ENCODE peak calls at places on chromosomes 1 and 21, in four cellular contexts. J is stimulated activated CD8-positive, alpha-beta memory T cell treated with anti-CD3 and anti-CD28 coated beads, Interleukin-4, amount 100 ng/mL, for 1 hour; L is GDM1; M is A549. Q is an unnamed sample.

GRCh38 chr1:184469391-184469790 is 82.6 kb downstream of the C1orf21 start:
- DNase-seq in J (no peak), L (no peak), M (no peak), Q (no peak)

GRCh38 chr1:247746391-247746935 is 1.5 kb downstream of the OR14A2 start:
- DNase-seq in M (no peak), L (no peak), J (no peak), Q (no peak)

GRCh38 chr1:162080472-162081015 is 11.1 kb downstream of the NOS1AP start:
- DNase-seq in M (no peak), L (no peak), J (no peak), Q (no peak)

GRCh38 chr1:74420497-74420896 is 91.9 kb downstream of the LRRC53 start:
- DNase-seq in J (no peak), M (no peak), L (no peak), Q (no peak)

GRCh38 chr1:89952021-89952995 is 42.6 kb upstream of the ZNF326 start:
- DNase-seq in L (no peak), J (no peak), M (no peak), Q (no peak)

GRCh38 chr1:197130677-197131304 is 15.7 kb downstream of the ASPM start:
- DNase-seq in J (no peak), M (no peak), L (no peak), Q (no peak)

GRCh38 chr1:190296453-190296852 is 181.2 kb downstream of the BRINP3 start:
- DNase-seq in M (no peak), J (no peak), L (no peak), Q (no peak)

GRCh38 chr1:204296431-204296988 is 63.2 kb downstream of the PLEKHA6 start:
- DNase-seq in M (no peak), J (no peak), L (peak), Q (no peak)

GRCh38 chr1:27342778-27343638 is 1.2 kb downstream of the SYTL1 start:
- DNase-seq in L (peak), M (no peak), J (peak), Q (no peak)

GRCh38 chr1:116921301-116921885 is 11.7 kb downstream of the PTGFRN start:
- DNase-seq in M (no peak), J (no peak), L (no peak), Q (no peak)

GRCh38 chr1:165289556-165289955 is 67.0 kb downstream of the LMX1A start:
- DNase-seq in J (no peak), M (no peak), L (no peak), Q (no peak)

GRCh38 chr1:81142099-81142776 is 658.5 kb upstream of the ADGRL2 start:
- DNase-seq in J (no peak), L (no peak), M (no peak), Q (no peak)

GRCh38 chr1:184753608-184754478 is 815 bp downstream of the EDEM3 start:
- DNase-seq in L (peak), J (no peak), M (no peak), Q (no peak)

GRCh38 chr1:216932424-216932823 is 209.2 kb upstream of the ESRRG start:
- DNase-seq in L (no peak), M (no peak), J (no peak), Q (no peak)

GRCh38 chr1:242189591-242189990 is 190.7 kb upstream of the MAP1LC3C start:
- DNase-seq in J (no peak), M (peak), L (no peak), Q (no peak)

GRCh38 chr1:152752225-152752624 is 5.6 kb upstream of the KPRP start:
- DNase-seq in M (no peak), L (no peak), J (no peak), Q (no peak)

GRCh38 chr1:235703516-235703915 is 53.9 kb upstream of the GNG4 start:
- DNase-seq in J (no peak), M (no peak), L (no peak), Q (no peak)

GRCh38 chr1:201119206-201119814 is 7.1 kb upstream of the CACNA1S start:
- DNase-seq in L (no peak), J (peak), M (peak), Q (peak)

GRCh38 chr1:166925791-166926483 is 49.4 kb downstream of the ILDR2 start:
- DNase-seq in J (no peak), L (no peak), M (no peak), Q (no peak)

GRCh38 chr1:47984175-47984789 is 12.9 kb downstream of the TRABD2B start:
- DNase-seq in J (no peak), M (no peak), L (no peak), Q (no peak)

GRCh38 chr1:28640766-28641165 is 2.1 kb downstream of the TAF12 start:
- DNase-seq in L (peak), M (no peak), J (no peak), Q (no peak)

GRCh38 chr1:61978866-61979265 is 215.8 kb upstream of the L1TD1 start:
- DNase-seq in L (no peak), M (no peak), J (no peak), Q (no peak)

GRCh38 chr1:202159534-202160371 is 649 bp downstream of the PTPN7 start:
- DNase-seq in J (peak), M (no peak), L (peak), Q (no peak)

GRCh38 chr21:22351076-22351475 is 1352.9 kb downstream of the NCAM2 start:
- DNase-seq in L (no peak), M (no peak), J (no peak), Q (no peak)